ENCODE peak calls at places on chromosomes 2 and 18, in nine cellular contexts. V, R, G, U, L, P, T, O and X are unnamed samples.

GRCh38 chr2:9795071-9795470 is 48.2 kb upstream of the TAF1B start:
- DNase-seq in V (no peak), R (no peak), G (no peak), U (no peak), L (no peak), P (no peak), T (no peak), O (no peak), X (no peak)

GRCh38 chr2:216692636-216693413 is 2.5 kb downstream of the IGFBP5 start:
- DNase-seq in V (peak), R (peak), G (peak), U (no peak), L (peak), P (peak), T (no peak), O (peak), X (peak)

GRCh38 chr18:39344487-39344886 is 1778.9 kb upstream of the CELF4 start:
- DNase-seq in V (no peak), R (no peak), G (no peak), U (no peak), L (no peak), P (no peak), T (no peak), O (no peak), X (no peak)

GRCh38 chr2:187769437-187769836 is 215.2 kb upstream of the TFPI start:
- DNase-seq in V (no peak), R (no peak), G (no peak), U (no peak), L (no peak), P (no peak), T (no peak), O (no peak), X (no peak)

GRCh38 chr2:11677146-11678055 is 7.4 kb upstream of the NTSR2 start:
- DNase-seq in V (no peak), R (no peak), G (no peak), U (no peak), L (no peak), P (no peak), T (no peak), O (no peak), X (peak)

GRCh38 chr2:47236503-47237215 is 81.6 kb upstream of the STPG4 start:
- DNase-seq in V (no peak), R (no peak), G (no peak), U (no peak), L (no peak), P (no peak), T (no peak), O (no peak), X (no peak)

GRCh38 chr2:20584637-20585321 is 66.1 kb downstream of the HS1BP3 start:
- DNase-seq in V (peak), R (peak), G (no peak), U (peak), L (peak), P (no peak), T (peak), O (peak), X (no peak)

GRCh38 chr18:9016819-9017169 is 85.7 kb upstream of the NDUFV2 start:
- DNase-seq in V (no peak), R (no peak), G (no peak), U (no peak), L (peak), P (no peak), T (no peak), O (no peak), X (no peak)

GRCh38 chr2:39803839-39804238 is 24.8 kb upstream of the THUMPD2 start:
- DNase-seq in V (no peak), R (no peak), G (no peak), U (no peak), L (no peak), P (no peak), T (no peak), O (no peak), X (no peak)

GRCh38 chr2:15754703-15755099 is 163.0 kb downstream of the DDX1 start:
- DNase-seq in V (no peak), R (no peak), G (no peak), U (no peak), L (no peak), P (no peak), T (no peak), O (no peak), X (no peak)

GRCh38 chr2:227450196-227450851 is 21.6 kb upstream of the AGFG1 start:
- DNase-seq in V (no peak), R (no peak), G (no peak), U (no peak), L (no peak), P (no peak), T (no peak), O (peak), X (no peak)

GRCh38 chr18:56869189-56869777 is 218.1 kb downstream of the WDR7 start:
- DNase-seq in V (no peak), R (peak), G (no peak), U (peak), L (peak), P (peak), T (peak), O (peak), X (no peak)

GRCh38 chr2:223032187-223033142 is 19.5 kb upstream of the KCNE4 start:
- DNase-seq in V (no peak), R (no peak), G (no peak), U (no peak), L (peak), P (no peak), T (no peak), O (peak), X (no peak)

GRCh38 chr2:224039080-224039769 is at the start of gene SERPINE2:
- DNase-seq in V (no peak), R (peak), G (peak), U (peak), L (peak), P (peak), T (peak), O (peak), X (peak)

GRCh38 chr2:20439193-20439475 is 7.7 kb upstream of the RHOB start:
- DNase-seq in V (no peak), R (peak), G (no peak), U (no peak), L (peak), P (no peak), T (no peak), O (peak), X (no peak)

GRCh38 chr2:26654061-26654340 is 12.8 kb upstream of the CIB4 start:
- DNase-seq in V (no peak), R (no peak), G (no peak), U (no peak), L (no peak), P (no peak), T (no peak), O (no peak), X (no peak)

GRCh38 chr18:33670052-33670451 is 92.0 kb downstream of the ASXL3 start:
- DNase-seq in V (no peak), R (no peak), G (no peak), U (no peak), L (no peak), P (no peak), T (no peak), O (no peak), X (no peak)

GRCh38 chr2:234266952-234267351 is 216.4 kb downstream of the SPP2 start:
- DNase-seq in V (no peak), R (no peak), G (no peak), U (no peak), L (no peak), P (no peak), T (no peak), O (no peak), X (no peak)

GRCh38 chr18:79962835-79963657 is 1.4 kb upstream of the HSBP1L1 start:
- DNase-seq in V (no peak), R (no peak), G (no peak), U (no peak), L (no peak), P (no peak), T (no peak), O (no peak), X (no peak)

GRCh38 chr2:167134381-167135072 is 246.2 kb downstream of the XIRP2 start:
- DNase-seq in V (no peak), R (peak), G (no peak), U (no peak), L (peak), P (peak), T (peak), O (peak), X (no peak)

GRCh38 chr18:45951021-45951714 is 16.0 kb downstream of the EPG5 start:
- DNase-seq in V (no peak), R (peak), G (no peak), U (no peak), L (peak), P (no peak), T (no peak), O (peak), X (no peak)

GRCh38 chr2:69993708-69994107 is 32.3 kb upstream of the ASPRV1 start:
- DNase-seq in V (no peak), R (no peak), G (no peak), U (no peak), L (no peak), P (no peak), T (no peak), O (no peak), X (no peak)

GRCh38 chr2:62199392-62200125 is 3.6 kb downstream of the B3GNT2 start:
- DNase-seq in V (no peak), R (no peak), G (no peak), U (no peak), L (peak), P (no peak), T (no peak), O (no peak), X (no peak)

GRCh38 chr2:36416370-36417165 is 61.0 kb downstream of the CRIM1 start:
- DNase-seq in V (no peak), R (no peak), G (no peak), U (no peak), L (peak), P (no peak), T (no peak), O (no peak), X (no peak)

GRCh38 chr2:27222407-27222806 is 5.2 kb downstream of the CAD start:
- DNase-seq in V (no peak), R (no peak), G (no peak), U (no peak), L (no peak), P (no peak), T (no peak), O (no peak), X (no peak)

GRCh38 chr18:58100154-58100553 is 56.1 kb downstream of the NEDD4L start:
- DNase-seq in V (no peak), R (no peak), G (no peak), U (no peak), L (no peak), P (no peak), T (no peak), O (no peak), X (no peak)

GRCh38 chr18:62763101-62763521 is 47.8 kb downstream of the PHLPP1 start:
- DNase-seq in V (no peak), R (no peak), G (no peak), U (no peak), L (no peak), P (no peak), T (no peak), O (peak), X (no peak)

GRCh38 chr2:216074794-216075193 is 6.8 kb downstream of the PECR start:
- DNase-seq in V (no peak), R (no peak), G (no peak), U (peak), L (no peak), P (no peak), T (no peak), O (no peak), X (no peak)

GRCh38 chr2:239192456-239192855 is 208.4 kb downstream of the HDAC4 start:
- DNase-seq in V (no peak), R (no peak), G (no peak), U (no peak), L (no peak), P (no peak), T (no peak), O (no peak), X (peak)

GRCh38 chr2:147999126-147999525 is 21.4 kb downstream of the ORC4 start:
- DNase-seq in V (no peak), R (no peak), G (no peak), U (no peak), L (no peak), P (no peak), T (no peak), O (no peak), X (no peak)

GRCh38 chr18:79795446-79795845 is 2.3 kb upstream of the KCNG2 start:
- DNase-seq in V (peak), R (no peak), G (no peak), U (no peak), L (no peak), P (no peak), T (no peak), O (no peak), X (no peak)

GRCh38 chr2:40062381-40062780 is 283.3 kb upstream of the THUMPD2 start:
- DNase-seq in V (no peak), R (no peak), G (no peak), U (no peak), L (no peak), P (no peak), T (no peak), O (no peak), X (no peak)

GRCh38 chr2:127162261-127163089 is 55.5 kb upstream of the BIN1 start:
- DNase-seq in V (no peak), R (no peak), G (no peak), U (no peak), L (no peak), P (no peak), T (no peak), O (no peak), X (no peak)

GRCh38 chr2:165634855-165635254 is 159.2 kb downstream of the GALNT3 start:
- DNase-seq in V (no peak), R (peak), G (no peak), U (peak), L (peak), P (no peak), T (no peak), O (peak), X (peak)

GRCh38 chr2:127105656-127106456 is 1.1 kb downstream of the BIN1 start:
- DNase-seq in V (no peak), R (peak), G (peak), U (peak), L (peak), P (no peak), T (peak), O (no peak), X (peak)

GRCh38 chr18:13110559-13110958 is 108.0 kb upstream of the LDLRAD4 start:
- DNase-seq in V (no peak), R (no peak), G (no peak), U (no peak), L (no peak), P (no peak), T (no peak), O (no peak), X (no peak)

GRCh38 chr18:31213641-31214040 is 51.0 kb upstream of the DSC1 start:
- DNase-seq in V (no peak), R (no peak), G (no peak), U (no peak), L (no peak), P (no peak), T (no peak), O (no peak), X (no peak)

GRCh38 chr2:111671426-111672150 is 212.4 kb downstream of the ANAPC1 start:
- DNase-seq in V (no peak), R (peak), G (no peak), U (no peak), L (peak), P (peak), T (no peak), O (peak), X (no peak)